ENCODE peak calls at places on chromosomes 16 and 17, in five cellular contexts. Z is esophagus squamous epithelium; Y is mammary epithelial cell; N is CD4-positive, alpha-beta T cell; Q is lung. F is an unnamed sample.

GRCh38 chr16:84478172-84478948 is 26.1 kb downstream of the MEAK7 start:
- DNase-seq in Y (peak), Z (no peak), Q (no peak), N (no peak), F (no peak)

GRCh38 chr16:53949716-53950410 is 245.9 kb downstream of the FTO start:
- DNase-seq in N (no peak), Y (no peak), Q (no peak), Z (no peak), F (no peak)

GRCh38 chr17:50289268-50289667 is 15.0 kb downstream of the TMEM92 start:
- DNase-seq in Q (no peak), N (no peak), Y (no peak), Z (no peak), F (no peak)

GRCh38 chr16:24747425-24747824 is 18.0 kb downstream of the TNRC6A start:
- DNase-seq in N (no peak), Z (no peak), Y (no peak), Q (no peak), F (no peak)

GRCh38 chr17:75843577-75844529 is at the start of gene UNC13D:
- DNase-seq in Q (peak), Z (no peak), Y (peak), N (peak), F (no peak)

GRCh38 chr17:21077286-21077685 is 34.5 kb upstream of the USP22 start:
- DNase-seq in Q (no peak), Y (no peak), N (no peak), Z (no peak), F (no peak)

GRCh38 chr16:65773319-65773874 is 593.1 kb upstream of the CDH5 start:
- DNase-seq in Z (no peak), Y (no peak), Q (no peak), N (no peak), F (no peak)

GRCh38 chr17:4740584-4740983 is 856 bp upstream of the CXCL16 start:
- DNase-seq in Q (no peak), N (no peak), Y (no peak), Z (no peak), F (no peak)

GRCh38 chr16:85227924-85228462 is 115.7 kb upstream of the CIBAR2 start:
- DNase-seq in Y (no peak), N (no peak), Z (no peak), Q (no peak), F (no peak)

GRCh38 chr17:39965017-39965699 is 2.4 kb downstream of the GSDMA start:
- DNase-seq in N (no peak), Z (no peak), Q (no peak), Y (no peak), F (no peak)

GRCh38 chr17:7552621-7553051 is 3.8 kb downstream of the TNFSF12 start:
- DNase-seq in Y (no peak), N (no peak), Q (no peak), Z (no peak), F (no peak)

GRCh38 chr17:35679007-35679682 is 52.3 kb upstream of the RASL10B start:
- DNase-seq in Y (no peak), Z (no peak), Q (no peak), N (no peak), F (no peak)

GRCh38 chr16:27355610-27356009 is 41.8 kb downstream of the IL4R start:
- DNase-seq in Y (no peak), Q (peak), N (no peak), Z (no peak), F (no peak)

GRCh38 chr16:23434380-23434779 is 18.6 kb downstream of the COG7 start:
- DNase-seq in N (no peak), Q (no peak), Z (no peak), Y (peak), F (no peak)

GRCh38 chr17:2853111-2853721 is 57.0 kb downstream of the RAP1GAP2 start:
- DNase-seq in Y (peak), Q (peak), Z (no peak), N (peak), F (no peak)

GRCh38 chr16:27579086-27579980 is 29.4 kb downstream of the KATNIP start:
- DNase-seq in N (no peak), Y (peak), Z (no peak), Q (no peak), F (peak)

GRCh38 chr16:4290236-4290830 is 17.5 kb upstream of the TFAP4 start:
- DNase-seq in Q (peak), Z (no peak), Y (peak), N (no peak), F (no peak)

GRCh38 chr16:11175850-11176341 is 80.1 kb downstream of the SOCS1 start:
- DNase-seq in N (no peak), Z (no peak), Y (no peak), Q (no peak), F (no peak)

GRCh38 chr16:81424761-81425160 is 19.8 kb upstream of the CMIP start:
- DNase-seq in N (no peak), Z (no peak), Q (no peak), Y (peak), F (no peak)

GRCh38 chr17:41620583-41621434 is 3.6 kb downstream of the KRT17 start:
- DNase-seq in N (no peak), Q (no peak), Y (peak), Z (no peak), F (peak)

GRCh38 chr17:74116087-74116717 is 87.3 kb upstream of the RPL38 start:
- DNase-seq in N (no peak), Q (no peak), Y (peak), Z (no peak), F (no peak)

GRCh38 chr17:58412910-58413630 is 4.3 kb downstream of the RNF43 start:
- DNase-seq in Q (no peak), Y (peak), Z (no peak), N (no peak), F (no peak)

GRCh38 chr16:80085606-80086005 is 455.2 kb upstream of the DYNLRB2 start:
- DNase-seq in N (no peak), Q (no peak), Z (no peak), Y (no peak), F (peak)

GRCh38 chr17:82838386-82839063 is 1.3 kb downstream of the ZNF750 start:
- DNase-seq in Q (peak), Y (peak), N (no peak), Z (no peak), F (no peak)

GRCh38 chr16:89360760-89361435 is 129.5 kb downstream of the ANKRD11 start:
- DNase-seq in Y (no peak), Z (no peak), N (peak), Q (no peak), F (no peak)
- H3K27ac ChIP-seq in Y (peak), Z (peak), N (peak), Q (peak), F (peak)

DNA sequence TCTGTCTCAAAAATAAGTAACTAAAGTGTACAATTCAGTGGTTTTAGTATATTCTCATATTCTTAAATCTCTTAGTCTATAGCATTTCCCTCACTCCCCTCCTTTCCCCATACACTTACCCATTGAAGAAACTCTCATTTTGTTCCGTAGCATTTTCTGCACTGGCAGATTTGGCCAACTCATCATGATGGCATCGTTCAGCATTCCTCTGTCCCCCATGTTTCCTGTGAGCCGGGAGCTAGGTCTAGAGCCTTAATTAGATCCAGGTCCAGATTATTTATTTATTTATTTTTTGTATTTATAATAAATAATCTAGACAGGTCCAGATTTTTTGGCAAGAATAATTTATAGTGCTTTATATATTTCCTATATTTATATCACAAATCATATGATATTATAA is 31.0 kb downstream of the HEATR3 start:
- DNase-seq in N (no peak), Z (no peak), Y (peak), Q (no peak), F (no peak)
- H3K27ac ChIP-seq in N (no peak), Z (no peak), Y (no peak), Q (no peak), F (no peak)

GRCh38 chr16:69830534-69831211 is 68.5 kb downstream of the WWP2 start:
- DNase-seq in Z (no peak), Y (no peak), Q (peak), N (no peak), F (no peak)
- H3K27ac ChIP-seq in Z (peak), Y (no peak), Q (peak), N (no peak), F (no peak)

GRCh38 chr17:81703747-81704654 is 834 bp downstream of the MRPL12 start:
- DNase-seq in N (no peak), Z (no peak), Q (no peak), Y (no peak), F (no peak)

GRCh38 chr17:81702934-81703746 is at the start of gene MRPL12:
- DNase-seq in Y (peak), Q (peak), Z (peak), N (peak), F (peak)

GRCh38 chr17:81700353-81701287 is 2.5 kb upstream of the MRPL12 start:
- DNase-seq in Z (no peak), N (no peak), Q (no peak), Y (no peak), F (no peak)

GRCh38 chr17:81697261-81698044 is 5.7 kb upstream of the MRPL12 start:
- DNase-seq in N (no peak), Q (no peak), Z (no peak), Y (no peak), F (no peak)

DNA sequence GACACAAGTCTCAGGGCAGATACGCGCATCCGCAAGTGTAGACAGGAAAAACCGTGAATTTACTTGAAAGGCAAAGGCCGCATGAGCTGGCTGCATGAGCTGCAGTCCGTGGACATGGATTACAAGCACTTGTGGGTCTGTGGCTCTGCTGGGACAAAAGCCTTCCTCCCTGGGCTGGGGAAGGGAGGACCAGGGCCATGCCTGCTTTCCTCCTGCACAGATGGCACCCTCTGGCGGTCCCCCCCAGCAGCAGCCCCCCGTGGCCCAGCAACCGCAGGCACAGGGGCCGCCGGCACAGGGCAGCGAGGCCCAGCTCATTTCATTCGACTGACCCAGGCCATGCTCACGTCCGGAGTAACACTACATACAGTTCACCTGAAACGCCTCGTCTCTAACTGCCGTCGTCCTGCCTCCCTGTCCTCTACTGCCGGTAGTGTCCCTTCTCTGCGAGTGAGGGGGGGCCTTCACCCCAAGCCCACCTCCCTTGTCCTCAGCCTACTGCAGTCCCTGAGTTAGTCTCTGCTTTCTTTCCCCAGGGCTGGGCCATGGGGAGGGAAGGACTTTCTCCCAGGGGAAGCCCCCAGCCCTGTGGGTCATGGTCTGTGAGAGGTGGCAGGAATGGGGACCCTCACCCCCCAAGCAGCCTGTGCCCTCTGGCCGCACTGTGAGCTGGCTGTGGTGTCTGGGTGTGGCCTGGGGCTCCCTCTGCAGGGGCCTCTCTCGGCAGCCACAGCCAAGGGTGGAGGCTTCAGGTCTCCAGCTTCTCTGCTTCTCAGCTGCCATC is 1.7 kb upstream of the MRPL12 start:
- DNase-seq in N (no peak), Q (no peak), Z (no peak), Y (no peak), F (no peak)
- H3K27ac ChIP-seq in N (peak), Q (no peak), Z (no peak), Y (peak), F (peak)

F was measured in epithelial cell of prostate.